ENCODE peak calls at places on chromosomes 11 and 22, in eight cellular contexts. B is heart right ventricle; Z is CD4-positive, alpha-beta T cell; P is adrenal gland; X is SK-N-SH; Q is retinal pigment epithelial cell; L is foreskin fibroblast; A is kidney. G is an unnamed sample.
A peak's percentile ranks its signal among the peaks of the same experiment; 100 is the strongest.

GRCh38 chr22:49080631-49081030 is 747.0 kb downstream of the BRD1 start:
- DNase-seq in Q (no peak), Z (no peak), L (no peak), X (no peak), A (peak; percentile 38), P (no peak), B (no peak), G (no peak)

GRCh38 chr11:46916251-46916650 is 2.1 kb downstream of the LRP4 start:
- DNase-seq in B (no peak), P (no peak), L (no peak), A (no peak), X (no peak), Q (no peak), Z (no peak), G (no peak)

GRCh38 chr11:34481307-34481706 is 32.3 kb downstream of the ELF5 start:
- DNase-seq in L (no peak), P (no peak), Z (no peak), A (no peak), Q (no peak), B (no peak), X (no peak), G (no peak)

GRCh38 chr11:2178906-2179494 is 7.4 kb upstream of the TH start:
- DNase-seq in L (peak; percentile 20), Z (no peak), Q (peak; percentile 46), P (no peak), B (no peak), X (no peak), A (no peak), G (no peak)

GRCh38 chr11:93585758-93586157 is 42.6 kb upstream of the SMCO4 start:
- DNase-seq in B (no peak), X (no peak), Q (peak; percentile 39), L (peak; percentile 52), P (peak; percentile 73), Z (no peak), A (no peak), G (no peak)

GRCh38 chr11:115362997-115363396 is 141.2 kb downstream of the CADM1 start:
- DNase-seq in P (no peak), L (no peak), A (no peak), Z (no peak), B (peak; percentile 15), Q (no peak), X (no peak), G (no peak)

GRCh38 chr11:123300874-123301695 is 106.0 kb upstream of the CLMP start:
- DNase-seq in X (no peak), L (peak; percentile 26), B (no peak), A (no peak), P (no peak), Q (no peak), Z (no peak), G (no peak)

GRCh38 chr11:72380132-72380503 is 54.2 kb downstream of the CLPB start:
- DNase-seq in A (no peak), P (no peak), X (no peak), L (no peak), B (no peak), Z (no peak), Q (no peak), G (no peak)

GRCh38 chr11:35799655-35800054 is 137.1 kb downstream of the TRIM44 start:
- DNase-seq in Z (no peak), X (no peak), L (no peak), P (no peak), A (no peak), Q (no peak), B (no peak), G (no peak)
- TF ChIP-seq CTCF in Z (no peak), X (peak; percentile 30), L (no peak), P (no peak), A (no peak), Q (peak; percentile 27), B (no peak), G (no peak)

GRCh38 chr11:10092426-10092825 is 201.6 kb downstream of the SBF2 start:
- DNase-seq in L (no peak), P (no peak), Z (no peak), X (no peak), A (no peak), B (no peak), Q (no peak), G (no peak)

GRCh38 chr11:10091314-10092045 is 202.5 kb downstream of the SBF2 start:
- DNase-seq in X (no peak), Z (no peak), P (no peak), A (no peak), B (no peak), L (no peak), Q (no peak), G (no peak)

GRCh38 chr11:10087186-10087585 is 206.8 kb downstream of the SBF2 start:
- DNase-seq in X (no peak), Z (no peak), B (no peak), Q (no peak), L (no peak), P (no peak), A (no peak), G (no peak)

DNA sequence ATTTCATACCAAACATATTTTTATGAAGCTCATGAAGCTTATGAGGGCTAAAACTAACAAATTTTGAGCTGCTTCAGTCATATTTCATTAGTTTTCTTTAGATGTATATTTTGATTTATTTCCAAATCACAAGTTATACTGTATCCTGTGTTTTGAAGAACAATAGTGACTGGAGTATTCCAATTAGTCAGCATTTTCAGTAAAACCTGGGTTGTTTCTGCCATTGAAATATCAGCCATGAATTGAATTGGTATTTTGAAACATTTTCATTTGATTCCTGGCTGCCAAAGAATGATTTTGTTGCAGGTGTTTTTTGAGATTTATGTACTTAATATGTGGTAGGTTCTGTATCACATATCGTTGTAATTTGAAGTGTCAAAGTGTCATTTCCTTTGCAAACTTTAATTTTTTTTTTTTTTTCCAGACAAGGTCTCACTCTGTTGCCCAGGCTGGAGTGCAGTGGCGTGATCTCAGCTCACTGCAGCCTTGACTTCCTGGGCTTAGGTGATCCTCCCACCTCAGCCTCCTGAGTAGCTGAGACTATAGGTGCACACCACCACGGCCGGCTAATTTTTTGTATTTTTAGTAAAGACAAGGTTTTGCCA is 206.3 kb downstream of the SBF2 start:
- DNase-seq in P (no peak), B (no peak), Q (no peak), Z (no peak), L (no peak), A (no peak), X (no peak), G (no peak)
- TF ChIP-seq CTCF in P (no peak), B (no peak), Q (no peak), Z (no peak), L (no peak), A (no peak), X (no peak), G (no peak)

GRCh38 chr11:87368151-87368550 is 330.4 kb downstream of the TMEM135 start:
- DNase-seq in Q (no peak), A (no peak), P (no peak), L (no peak), X (no peak), B (no peak), Z (no peak), G (no peak)
- TF ChIP-seq CTCF in Q (no peak), A (no peak), P (no peak), L (no peak), X (no peak), B (no peak), Z (no peak), G (no peak)

DNA sequence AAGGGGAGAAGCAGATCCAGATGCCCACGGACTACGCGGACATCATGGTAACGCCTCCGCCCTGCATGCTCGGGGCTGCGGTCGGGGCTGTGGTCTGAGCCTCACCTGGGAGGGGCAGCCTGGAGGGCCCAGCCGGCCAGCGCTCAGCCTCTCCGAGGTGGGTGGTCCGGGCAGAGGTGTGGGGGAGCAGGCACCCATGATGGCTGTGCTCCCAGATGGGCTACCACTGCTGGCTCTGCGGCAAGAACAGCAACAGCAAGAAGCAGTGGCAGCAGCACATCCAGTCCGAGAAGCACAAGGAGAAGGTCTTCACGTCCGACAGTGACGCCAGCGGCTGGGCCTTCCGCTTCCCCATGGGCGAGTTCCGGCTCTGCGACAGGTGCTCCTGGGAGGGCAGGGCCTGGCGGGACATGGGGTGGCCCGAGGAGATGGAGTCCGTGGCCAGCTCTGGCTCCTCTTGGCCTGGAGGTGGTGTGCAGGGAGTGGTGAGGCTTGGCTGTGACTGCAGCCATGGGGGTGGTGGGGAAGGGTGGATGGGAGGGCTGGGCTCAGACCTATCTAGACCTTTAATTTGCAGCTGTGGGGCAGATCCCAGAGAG is 25.2 kb upstream of the TEF start:
- DNase-seq in X (no peak), B (no peak), Z (no peak), Q (no peak), A (no peak), L (no peak), P (no peak), G (no peak)
- TF ChIP-seq CTCF in X (no peak), B (no peak), Z (no peak), Q (no peak), A (no peak), L (no peak), P (no peak), G (no peak)

DNA sequence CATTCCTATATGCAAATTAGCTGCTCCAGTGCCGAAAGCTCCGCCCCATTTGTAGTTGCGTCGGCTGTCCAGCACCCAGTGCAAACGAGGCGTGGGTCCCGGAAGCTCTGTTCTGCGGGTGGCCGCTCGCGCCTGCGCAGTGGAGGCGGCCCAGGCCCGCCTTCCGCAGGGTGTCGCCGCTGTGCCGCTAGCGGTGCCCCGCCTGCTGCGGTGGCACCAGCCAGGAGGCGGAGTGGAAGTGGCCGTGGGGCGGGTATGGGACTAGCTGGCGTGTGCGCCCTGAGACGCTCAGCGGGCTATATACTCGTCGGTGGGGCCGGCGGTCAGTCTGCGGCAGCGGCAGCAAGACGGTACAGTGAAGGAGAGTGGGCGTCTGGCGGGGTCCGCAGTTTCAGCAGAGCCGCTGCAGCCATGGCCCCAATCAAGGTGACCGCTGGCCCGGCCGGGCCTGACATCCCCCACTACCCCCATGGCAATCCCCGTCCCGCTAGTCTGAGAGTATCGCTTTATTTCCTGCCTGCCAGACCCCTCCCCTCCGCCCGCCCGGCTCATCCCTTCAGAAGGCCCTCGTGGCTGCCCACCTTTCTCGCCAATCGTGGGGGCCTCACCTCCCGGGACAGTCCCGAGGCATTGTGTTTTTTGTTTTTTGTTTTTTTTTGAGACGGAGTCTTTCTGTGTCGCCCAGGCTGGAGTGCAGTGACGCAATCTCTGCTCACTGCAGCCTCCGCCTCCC is at the start of gene PRDX5:
- DNase-seq in Z (peak; percentile 94), P (peak; percentile 98), A (peak; percentile 99), B (peak; percentile 96), L (peak; percentile 96), Q (peak; percentile 77), X (peak; percentile 97), G (peak; percentile 92)
- TF ChIP-seq CTCF in Z (peak; percentile 40), P (peak; percentile 41), A (peak; percentile 52), B (peak; percentile 68), L (peak; percentile 17), Q (peak; percentile 36), X (peak; percentile 33), G (peak; percentile 15)

DNA sequence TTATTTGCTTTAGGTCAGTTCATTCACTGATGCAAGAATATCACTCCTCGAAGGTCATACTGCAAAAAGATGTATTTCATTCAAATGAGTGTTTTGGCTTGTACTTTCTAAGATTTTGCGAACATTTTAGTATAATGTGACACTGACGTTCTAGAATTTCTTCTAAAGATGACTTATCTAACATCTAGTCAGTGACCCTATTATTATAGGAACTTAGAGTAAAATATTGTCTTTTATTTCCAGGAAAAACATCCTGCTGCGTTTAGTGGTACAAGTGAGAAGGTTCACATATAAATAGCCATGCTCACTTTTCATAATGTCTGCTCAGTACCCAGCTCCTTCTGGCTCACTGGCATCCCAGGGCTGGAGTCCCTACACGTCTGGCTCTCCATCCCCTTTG is at the start of gene OR52M1:
- DNase-seq in X (no peak), Q (no peak), Z (no peak), L (no peak), P (no peak), A (no peak), B (no peak), G (no peak)
- TF ChIP-seq CTCF in X (no peak), Q (no peak), Z (no peak), L (no peak), P (no peak), A (no peak), B (no peak), G (no peak)